ENCODE peak calls at places on chromosomes 12 and 14, in nine cellular contexts. One of them, this sample, is unnamed.

GRCh38 chr14:51448831-51449665 is 202.7 kb upstream of the FRMD6 start:
- DNase-seq in stimulated activated CD4-positive, alpha-beta T cell treated with anti-CD3 and anti-CD28 coated beads, Interleukin-12 subunit alpha, Interleukin-12 subunit beta, amount 100 ng/mL, for 4 hours: no peak
- DNase-seq in A549: no peak
- DNase-seq in astrocyte: peak
- DNase-seq in NCI-H1092 treated with DMSO at 0.1 percent for 48 hours: no peak
- DNase-seq in KG1: no peak
- DNase-seq in hepatocyte: no peak
- DNase-seq in activated CD8-positive, alpha-beta T cell treated with anti-CD3 and anti-CD28 coated beads, Interleukin-2, amount 10 ng/mL, durations not matched to agents 7 days and 5 days: no peak
- DNase-seq in GM13977: no peak
- DNase-seq in this sample: no peak

GRCh38 chr12:69240625-69240984 is 1.2 kb downstream of the CPSF6 start:
- DNase-seq in stimulated activated CD4-positive, alpha-beta T cell treated with anti-CD3 and anti-CD28 coated beads, Interleukin-12 subunit alpha, Interleukin-12 subunit beta, amount 100 ng/mL, for 4 hours: peak
- DNase-seq in A549: peak
- DNase-seq in astrocyte: no peak
- DNase-seq in NCI-H1092 treated with DMSO at 0.1 percent for 48 hours: no peak
- DNase-seq in KG1: no peak
- DNase-seq in hepatocyte: peak
- DNase-seq in activated CD8-positive, alpha-beta T cell treated with anti-CD3 and anti-CD28 coated beads, Interleukin-2, amount 10 ng/mL, durations not matched to agents 7 days and 5 days: peak
- DNase-seq in GM13977: peak
- DNase-seq in this sample: no peak

GRCh38 chr12:124722871-124723270 is 140.8 kb downstream of the SCARB1 start:
- DNase-seq in stimulated activated CD4-positive, alpha-beta T cell treated with anti-CD3 and anti-CD28 coated beads, Interleukin-12 subunit alpha, Interleukin-12 subunit beta, amount 100 ng/mL, for 4 hours: no peak
- DNase-seq in A549: no peak
- DNase-seq in astrocyte: no peak
- DNase-seq in NCI-H1092 treated with DMSO at 0.1 percent for 48 hours: no peak
- DNase-seq in KG1: no peak
- DNase-seq in hepatocyte: no peak
- DNase-seq in activated CD8-positive, alpha-beta T cell treated with anti-CD3 and anti-CD28 coated beads, Interleukin-2, amount 10 ng/mL, durations not matched to agents 7 days and 5 days: no peak
- DNase-seq in GM13977: no peak
- DNase-seq in this sample: no peak

GRCh38 chr12:26298785-26299621 is 103.6 kb downstream of the SSPN start:
- DNase-seq in stimulated activated CD4-positive, alpha-beta T cell treated with anti-CD3 and anti-CD28 coated beads, Interleukin-12 subunit alpha, Interleukin-12 subunit beta, amount 100 ng/mL, for 4 hours: no peak
- DNase-seq in A549: peak
- DNase-seq in astrocyte: peak
- DNase-seq in NCI-H1092 treated with DMSO at 0.1 percent for 48 hours: no peak
- DNase-seq in KG1: peak
- DNase-seq in hepatocyte: peak
- DNase-seq in activated CD8-positive, alpha-beta T cell treated with anti-CD3 and anti-CD28 coated beads, Interleukin-2, amount 10 ng/mL, durations not matched to agents 7 days and 5 days: peak
- DNase-seq in GM13977: peak
- DNase-seq in this sample: peak

GRCh38 chr12:124109760-124110159 is 136.7 kb downstream of the ZNF664 start:
- DNase-seq in stimulated activated CD4-positive, alpha-beta T cell treated with anti-CD3 and anti-CD28 coated beads, Interleukin-12 subunit alpha, Interleukin-12 subunit beta, amount 100 ng/mL, for 4 hours: no peak
- DNase-seq in A549: peak
- DNase-seq in astrocyte: no peak
- DNase-seq in NCI-H1092 treated with DMSO at 0.1 percent for 48 hours: no peak
- DNase-seq in KG1: no peak
- DNase-seq in hepatocyte: no peak
- DNase-seq in activated CD8-positive, alpha-beta T cell treated with anti-CD3 and anti-CD28 coated beads, Interleukin-2, amount 10 ng/mL, durations not matched to agents 7 days and 5 days: peak
- DNase-seq in GM13977: peak
- DNase-seq in this sample: peak

GRCh38 chr14:64279719-64280668 is 14.2 kb downstream of the ESR2 start:
- DNase-seq in stimulated activated CD4-positive, alpha-beta T cell treated with anti-CD3 and anti-CD28 coated beads, Interleukin-12 subunit alpha, Interleukin-12 subunit beta, amount 100 ng/mL, for 4 hours: no peak
- DNase-seq in A549: peak
- DNase-seq in astrocyte: peak
- DNase-seq in NCI-H1092 treated with DMSO at 0.1 percent for 48 hours: no peak
- DNase-seq in KG1: no peak
- DNase-seq in hepatocyte: no peak
- DNase-seq in activated CD8-positive, alpha-beta T cell treated with anti-CD3 and anti-CD28 coated beads, Interleukin-2, amount 10 ng/mL, durations not matched to agents 7 days and 5 days: no peak
- DNase-seq in GM13977: no peak
- DNase-seq in this sample: no peak

GRCh38 chr12:10140001-10140400 is 10.0 kb upstream of the CLEC7A start:
- DNase-seq in stimulated activated CD4-positive, alpha-beta T cell treated with anti-CD3 and anti-CD28 coated beads, Interleukin-12 subunit alpha, Interleukin-12 subunit beta, amount 100 ng/mL, for 4 hours: peak
- DNase-seq in A549: peak
- DNase-seq in astrocyte: peak
- DNase-seq in NCI-H1092 treated with DMSO at 0.1 percent for 48 hours: peak
- DNase-seq in KG1: peak
- DNase-seq in hepatocyte: peak
- DNase-seq in activated CD8-positive, alpha-beta T cell treated with anti-CD3 and anti-CD28 coated beads, Interleukin-2, amount 10 ng/mL, durations not matched to agents 7 days and 5 days: peak
- DNase-seq in GM13977: peak
- DNase-seq in this sample: peak

GRCh38 chr14:74978416-74978947 is 23.1 kb upstream of the PGF start:
- DNase-seq in stimulated activated CD4-positive, alpha-beta T cell treated with anti-CD3 and anti-CD28 coated beads, Interleukin-12 subunit alpha, Interleukin-12 subunit beta, amount 100 ng/mL, for 4 hours: no peak
- DNase-seq in A549: no peak
- DNase-seq in astrocyte: no peak
- DNase-seq in NCI-H1092 treated with DMSO at 0.1 percent for 48 hours: no peak
- DNase-seq in KG1: no peak
- DNase-seq in hepatocyte: no peak
- DNase-seq in activated CD8-positive, alpha-beta T cell treated with anti-CD3 and anti-CD28 coated beads, Interleukin-2, amount 10 ng/mL, durations not matched to agents 7 days and 5 days: no peak
- DNase-seq in GM13977: no peak
- DNase-seq in this sample: no peak

GRCh38 chr12:32558941-32559340 is 120.2 kb upstream of the DNM1L start:
- DNase-seq in stimulated activated CD4-positive, alpha-beta T cell treated with anti-CD3 and anti-CD28 coated beads, Interleukin-12 subunit alpha, Interleukin-12 subunit beta, amount 100 ng/mL, for 4 hours: no peak
- DNase-seq in A549: no peak
- DNase-seq in astrocyte: no peak
- DNase-seq in NCI-H1092 treated with DMSO at 0.1 percent for 48 hours: no peak
- DNase-seq in KG1: no peak
- DNase-seq in hepatocyte: no peak
- DNase-seq in activated CD8-positive, alpha-beta T cell treated with anti-CD3 and anti-CD28 coated beads, Interleukin-2, amount 10 ng/mL, durations not matched to agents 7 days and 5 days: no peak
- DNase-seq in GM13977: peak
- DNase-seq in this sample: no peak

GRCh38 chr12:34398706-34399630 is 376.7 kb downstream of the ALG10 start:
- DNase-seq in stimulated activated CD4-positive, alpha-beta T cell treated with anti-CD3 and anti-CD28 coated beads, Interleukin-12 subunit alpha, Interleukin-12 subunit beta, amount 100 ng/mL, for 4 hours: no peak
- DNase-seq in A549: no peak
- DNase-seq in astrocyte: no peak
- DNase-seq in NCI-H1092 treated with DMSO at 0.1 percent for 48 hours: no peak
- DNase-seq in KG1: no peak
- DNase-seq in hepatocyte: peak
- DNase-seq in activated CD8-positive, alpha-beta T cell treated with anti-CD3 and anti-CD28 coated beads, Interleukin-2, amount 10 ng/mL, durations not matched to agents 7 days and 5 days: no peak
- DNase-seq in GM13977: peak
- DNase-seq in this sample: no peak